ENCODE peak calls at places on chromosomes 1 and 21, in five cellular contexts. Y is GM12878, K is H1, U is HepG2, T is K562. M is an unnamed sample.

GRCh38 chr1:5921671-5922070 is 70.6 kb downstream of the NPHP4 start:
- DNase-seq in Y (no peak), K (no peak), U (no peak), T (no peak), M (no peak)

GRCh38 chr1:40868051-40868723 is 6.0 kb upstream of the CITED4 start:
- DNase-seq in Y (no peak), K (no peak), U (peak), T (no peak), M (no peak)

GRCh38 chr1:21779613-21780521 is 3.1 kb downstream of the USP48 start:
- DNase-seq in Y (peak), K (no peak), U (no peak), T (no peak), M (no peak)

GRCh38 chr1:3061981-3062615 is 6.9 kb upstream of the PRDM16 start:
- DNase-seq in Y (no peak), K (peak), U (no peak), T (no peak), M (no peak)

GRCh38 chr21:44089001-44089911 is 17.9 kb upstream of the PWP2 start:
- DNase-seq in Y (no peak), K (peak), U (no peak), T (no peak), M (no peak)

GRCh38 chr1:155913969-155914757 is 3.0 kb upstream of the RIT1 start:
- DNase-seq in Y (no peak), K (no peak), U (no peak), T (no peak), M (no peak)

GRCh38 chr1:89356658-89357400 is 7.0 kb upstream of the GBP6 start:
- DNase-seq in Y (no peak), K (no peak), U (peak), T (no peak), M (no peak)

GRCh38 chr21:46436586-46436985 is 22.1 kb upstream of the DIP2A start:
- DNase-seq in Y (no peak), K (no peak), U (no peak), T (no peak), M (no peak)

GRCh38 chr1:227215863-227216510 is 102.3 kb downstream of the CDC42BPA start:
- DNase-seq in Y (no peak), K (no peak), U (no peak), T (no peak), M (no peak)

GRCh38 chr1:59699227-59699847 is 115.4 kb upstream of the HOOK1 start:
- DNase-seq in Y (no peak), K (no peak), U (peak), T (peak), M (peak)

GRCh38 chr1:8202182-8202905 is 115.6 kb upstream of the SLC45A1 start:
- DNase-seq in Y (no peak), K (no peak), U (peak), T (peak), M (peak)

GRCh38 chr1:9476790-9477463 is 62.3 kb upstream of the SLC25A33 start:
- DNase-seq in Y (no peak), K (no peak), U (no peak), T (no peak), M (no peak)

GRCh38 chr1:26111530-26112406 is at the start of gene PDIK1L:
- DNase-seq in Y (peak), K (peak), U (peak), T (peak), M (peak)

GRCh38 chr1:224205438-224205840 is 22.4 kb downstream of the DEGS1 start:
- DNase-seq in Y (peak), K (no peak), U (peak), T (peak), M (no peak)

GRCh38 chr1:44316231-44316759 is 38.8 kb downstream of the ERI3 start:
- DNase-seq in Y (peak), K (no peak), U (no peak), T (no peak), M (no peak)

GRCh38 chr1:204255966-204256365 is 42.2 kb upstream of the GOLT1A start:
- DNase-seq in Y (no peak), K (no peak), U (no peak), T (no peak), M (no peak)

GRCh38 chr1:11535761-11536572 is 57.0 kb downstream of the DISP3 start:
- DNase-seq in Y (no peak), K (no peak), U (peak), T (peak), M (no peak)

GRCh38 chr1:216140650-216141547 is 282.3 kb downstream of the USH2A start:
- DNase-seq in Y (no peak), K (no peak), U (no peak), T (no peak), M (no peak)

GRCh38 chr1:234564035-234565029 is 45.6 kb downstream of the IRF2BP2 start:
- DNase-seq in Y (no peak), K (no peak), U (peak), T (no peak), M (peak)

GRCh38 chr1:16046865-16047264 is 3.3 kb downstream of the CLCNKB start:
- DNase-seq in Y (no peak), K (no peak), U (peak), T (no peak), M (no peak)

GRCh38 chr1:224084867-224085266 is 29.0 kb upstream of the FBXO28 start:
- DNase-seq in Y (no peak), K (no peak), U (no peak), T (no peak), M (no peak)

GRCh38 chr1:1883092-1883858 is 7.6 kb downstream of the GNB1 start:
- DNase-seq in Y (no peak), K (no peak), U (no peak), T (peak), M (no peak)

GRCh38 chr1:1879942-1880341 is 10.9 kb downstream of the GNB1 start:
- DNase-seq in Y (no peak), K (no peak), U (no peak), T (no peak), M (no peak)

GRCh38 chr1:1881727-1882126 is 9.2 kb downstream of the GNB1 start:
- DNase-seq in Y (no peak), K (no peak), U (no peak), T (no peak), M (no peak)

GRCh38 chr1:1877852-1878436 is 12.9 kb downstream of the GNB1 start:
- DNase-seq in Y (no peak), K (no peak), U (no peak), T (no peak), M (no peak)

DNA sequence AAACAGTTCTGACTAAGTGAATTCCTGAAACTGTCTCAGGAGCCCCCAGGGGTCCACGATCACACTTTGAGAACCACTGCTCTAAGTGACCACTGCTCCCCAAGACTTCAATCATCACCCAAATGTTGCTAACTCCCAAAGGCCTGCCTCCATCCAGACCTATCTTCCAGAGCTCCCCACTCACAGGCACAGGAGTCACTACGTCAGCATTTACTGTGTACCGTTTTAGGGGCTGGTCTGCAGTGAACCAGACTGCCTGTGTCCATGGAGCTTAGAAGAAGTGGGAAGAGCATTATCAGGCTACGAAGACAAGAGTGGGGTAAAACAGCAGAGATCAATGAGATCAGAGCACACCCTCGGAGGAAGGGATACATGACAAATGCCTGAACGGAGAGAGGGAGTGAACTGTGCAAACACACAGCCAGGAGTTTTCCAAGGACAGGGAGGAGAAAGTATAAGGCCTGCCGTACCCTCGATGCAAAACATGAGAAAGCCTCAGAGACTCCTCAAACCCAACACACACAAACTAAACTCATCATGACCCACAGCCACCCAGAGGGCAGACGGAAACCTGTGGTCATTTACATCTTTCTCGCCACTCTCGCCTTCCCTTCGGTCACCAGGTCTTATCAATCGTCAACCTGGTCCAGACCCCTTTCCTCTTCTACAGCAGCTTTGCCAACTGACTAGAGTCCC is 10.1 kb downstream of the GNB1 start:
- DNase-seq in Y (no peak), K (no peak), U (no peak), T (no peak), M (no peak)
- TF ChIP-seq POLR2A in Y (peak), K (no peak), U (no peak), T (no peak), M (no peak)

DNA sequence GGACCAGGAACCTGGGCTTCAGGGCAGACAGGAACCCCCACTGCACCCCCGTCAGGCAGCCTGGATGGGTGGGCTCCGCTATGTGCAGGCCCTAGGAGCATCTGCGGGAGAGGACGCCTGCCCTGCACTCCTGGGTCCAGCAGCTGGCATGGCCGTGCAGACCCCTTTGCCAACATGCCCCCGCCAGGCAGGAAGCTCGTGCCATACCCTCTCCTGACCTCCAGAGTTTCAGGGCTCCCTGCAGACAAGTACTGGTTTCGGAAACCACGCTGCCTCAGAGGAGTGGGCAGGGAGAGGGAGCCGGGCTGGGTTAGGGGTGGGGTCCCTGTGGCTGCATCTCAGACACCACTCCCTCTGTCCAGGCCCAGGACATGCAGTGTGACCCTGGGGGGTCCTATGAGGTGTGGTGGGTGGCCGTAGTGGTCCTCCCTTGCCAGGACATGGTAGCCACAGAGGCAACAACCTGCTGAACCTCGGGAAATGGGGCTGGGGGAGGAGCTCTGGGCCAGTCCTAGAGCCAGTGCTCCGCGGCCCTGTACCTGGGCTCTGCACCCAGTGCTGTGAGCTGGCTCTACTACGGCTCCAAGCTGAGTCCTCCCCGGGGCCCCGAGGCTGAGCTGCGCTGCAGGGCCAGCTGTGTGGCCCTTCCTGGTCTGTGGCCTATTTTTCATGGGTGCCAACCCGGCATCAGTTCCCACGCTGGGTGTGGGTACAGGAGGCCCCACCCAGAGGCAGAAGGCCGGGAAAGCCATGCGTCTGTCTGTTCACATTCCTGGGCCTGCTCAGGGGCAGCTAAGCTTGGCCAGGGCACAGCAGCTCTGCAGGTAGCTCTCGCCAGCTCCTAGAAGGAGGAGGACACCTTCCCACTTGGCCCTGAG is 1.4 kb downstream of the PLEKHN1 start:
- DNase-seq in Y (no peak), K (no peak), U (no peak), T (no peak), M (no peak)
- TF ChIP-seq SRF in Y (no peak), K (no peak), U (no peak), T (no peak), M (no peak)

GRCh38 chr1:54748094-54748835 is 16.1 kb downstream of the PARS2 start:
- DNase-seq in Y (no peak), K (no peak), U (no peak), T (no peak), M (no peak)

GRCh38 chr1:54754045-54754444 is 10.3 kb downstream of the PARS2 start:
- DNase-seq in Y (no peak), K (no peak), U (no peak), T (no peak), M (no peak)

GRCh38 chr1:54745864-54746263 is 18.5 kb downstream of the PARS2 start:
- DNase-seq in Y (no peak), K (no peak), U (no peak), T (no peak), M (no peak)

GRCh38 chr1:54754486-54755285 is 9.6 kb downstream of the PARS2 start:
- DNase-seq in Y (no peak), K (no peak), U (no peak), T (no peak), M (no peak)

GRCh38 chr1:54750596-54750995 is 13.7 kb downstream of the PARS2 start:
- DNase-seq in Y (no peak), K (no peak), U (no peak), T (no peak), M (no peak)
- TF ChIP-seq POLR2A in Y (no peak), K (no peak), U (no peak), T (no peak), M (no peak)

DNA sequence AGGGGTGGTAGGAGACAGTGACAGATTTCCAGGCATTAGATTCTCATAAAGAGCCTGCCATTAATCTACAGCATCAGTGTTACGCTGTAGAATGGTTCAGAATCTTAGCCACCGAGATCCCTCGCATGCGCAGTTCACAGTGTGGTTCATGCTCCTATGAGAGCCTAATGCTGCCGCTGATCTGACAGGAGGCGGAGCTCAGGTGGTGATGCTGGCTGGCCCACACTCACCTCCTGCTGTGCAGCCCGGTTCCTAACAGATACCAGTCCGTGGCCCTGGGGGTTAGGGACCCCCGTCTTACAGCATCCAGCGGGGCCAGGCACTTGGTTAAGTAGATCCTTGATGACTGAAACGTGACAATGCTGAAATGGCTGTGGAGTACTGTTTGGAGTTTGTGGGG is 163.6 kb upstream of the C1orf21 start:
- DNase-seq in Y (no peak), K (peak), U (no peak), T (no peak), M (no peak)
- TF ChIP-seq SRF in Y (no peak), K (no peak), U (no peak), T (no peak), M (no peak)

DNA sequence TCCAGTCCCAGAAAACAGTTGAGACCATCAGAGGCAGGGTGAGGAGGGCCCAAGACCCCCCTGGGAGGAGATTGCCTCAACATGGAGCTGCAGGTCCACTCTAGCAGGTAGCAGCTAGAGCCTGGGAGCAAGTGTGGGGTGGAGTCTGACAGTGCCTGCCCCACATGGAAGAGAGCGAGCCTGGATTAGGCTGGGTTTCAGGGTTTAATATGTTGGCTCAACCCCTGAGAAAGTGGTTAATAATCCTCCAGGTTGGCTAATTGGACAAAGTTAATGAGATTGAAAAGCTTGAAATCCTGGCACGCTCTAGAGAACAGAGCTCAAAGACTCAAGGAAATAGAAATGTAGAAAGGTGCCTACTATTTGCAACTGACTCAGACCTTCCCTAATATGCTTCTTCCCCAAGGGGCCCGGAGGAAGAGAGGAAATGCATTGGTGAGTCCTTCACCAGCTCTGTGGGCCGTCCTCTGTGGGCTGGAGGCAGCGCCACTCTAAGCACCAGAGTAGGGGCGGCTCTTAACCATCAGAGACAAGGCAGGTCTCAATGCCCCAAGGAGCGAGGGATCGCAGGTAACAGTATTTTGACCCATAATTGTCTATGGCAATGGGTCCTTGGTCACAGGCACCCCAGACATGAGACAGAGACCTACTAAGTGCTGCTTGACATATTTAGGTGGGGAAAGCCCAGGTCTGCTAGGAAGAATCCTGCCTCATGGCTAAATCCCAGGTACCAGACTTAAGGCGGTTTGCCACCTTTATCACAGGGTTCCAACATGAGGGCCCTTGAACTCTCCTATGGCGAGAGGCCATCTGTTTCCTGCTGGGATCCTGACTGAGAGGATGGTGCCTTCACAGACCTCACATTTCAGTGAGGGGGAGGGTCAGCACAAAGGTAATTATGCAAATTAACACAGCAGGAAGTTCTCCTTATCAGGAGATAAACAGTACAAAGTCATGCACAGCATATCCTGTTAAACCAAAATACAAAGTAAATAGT is 33.8 kb downstream of the RSPH1 start:
- DNase-seq in Y (no peak), K (no peak), U (no peak), T (no peak), M (no peak)
- TF ChIP-seq POLR2A in Y (no peak), K (no peak), U (no peak), T (peak), M (no peak)

M was measured in HCT116.